ENCODE peak calls at places on chromosomes 16 and 17, in four cellular contexts. One of them, this sample, is unnamed.

GRCh38 chr16:4496305-4496704 is 20.1 kb downstream of the HMOX2 start:
- DNase-seq in stimulated activated naive CD8-positive, alpha-beta T cell treated with anti-CD3 and anti-CD28 coated beads, Interleukin-15, Interleukin-2, amounts not matched to agents 100 U/mL and 50 U/mL, for 24 hours: no peak
- DNase-seq in NCI-H2081: no peak
- DNase-seq in neural progenitor cell: no peak
- DNase-seq in this sample: no peak

GRCh38 chr17:9887521-9887920 is 17.6 kb downstream of the RCVRN start:
- DNase-seq in stimulated activated naive CD8-positive, alpha-beta T cell treated with anti-CD3 and anti-CD28 coated beads, Interleukin-15, Interleukin-2, amounts not matched to agents 100 U/mL and 50 U/mL, for 24 hours: no peak
- DNase-seq in NCI-H2081: no peak
- DNase-seq in neural progenitor cell: no peak
- DNase-seq in this sample: no peak

GRCh38 chr16:81469710-81470481 is 25.3 kb downstream of the CMIP start:
- DNase-seq in stimulated activated naive CD8-positive, alpha-beta T cell treated with anti-CD3 and anti-CD28 coated beads, Interleukin-15, Interleukin-2, amounts not matched to agents 100 U/mL and 50 U/mL, for 24 hours: no peak
- DNase-seq in NCI-H2081: no peak
- DNase-seq in neural progenitor cell: no peak
- DNase-seq in this sample: no peak

GRCh38 chr17:35023538-35023937 is 40.0 kb downstream of the RFFL start:
- DNase-seq in stimulated activated naive CD8-positive, alpha-beta T cell treated with anti-CD3 and anti-CD28 coated beads, Interleukin-15, Interleukin-2, amounts not matched to agents 100 U/mL and 50 U/mL, for 24 hours: no peak
- DNase-seq in NCI-H2081: no peak
- DNase-seq in neural progenitor cell: no peak
- DNase-seq in this sample: no peak

GRCh38 chr16:70694088-70694487 is 8.2 kb upstream of the MTSS2 start:
- DNase-seq in stimulated activated naive CD8-positive, alpha-beta T cell treated with anti-CD3 and anti-CD28 coated beads, Interleukin-15, Interleukin-2, amounts not matched to agents 100 U/mL and 50 U/mL, for 24 hours: no peak
- DNase-seq in NCI-H2081: no peak
- DNase-seq in neural progenitor cell: peak; percentile 69
- DNase-seq in this sample: peak; percentile 96

GRCh38 chr16:9053006-9053601 is 38.3 kb upstream of the HAPSTR1 start:
- DNase-seq in stimulated activated naive CD8-positive, alpha-beta T cell treated with anti-CD3 and anti-CD28 coated beads, Interleukin-15, Interleukin-2, amounts not matched to agents 100 U/mL and 50 U/mL, for 24 hours: peak; percentile 39
- DNase-seq in NCI-H2081: no peak
- DNase-seq in neural progenitor cell: peak; percentile 95
- DNase-seq in this sample: peak; percentile 97

GRCh38 chr16:1760911-1761310 is 10.4 kb downstream of the NME3 start:
- DNase-seq in stimulated activated naive CD8-positive, alpha-beta T cell treated with anti-CD3 and anti-CD28 coated beads, Interleukin-15, Interleukin-2, amounts not matched to agents 100 U/mL and 50 U/mL, for 24 hours: no peak
- DNase-seq in NCI-H2081: no peak
- DNase-seq in neural progenitor cell: no peak
- DNase-seq in this sample: no peak

GRCh38 chr17:50213026-50214015 is 11.9 kb upstream of the COL1A1 start:
- DNase-seq in stimulated activated naive CD8-positive, alpha-beta T cell treated with anti-CD3 and anti-CD28 coated beads, Interleukin-15, Interleukin-2, amounts not matched to agents 100 U/mL and 50 U/mL, for 24 hours: peak; percentile 69
- DNase-seq in NCI-H2081: no peak
- DNase-seq in neural progenitor cell: peak; percentile 71
- DNase-seq in this sample: peak; percentile 68

GRCh38 chr16:8877894-8878522 is 4.1 kb upstream of the LITAFD start:
- DNase-seq in stimulated activated naive CD8-positive, alpha-beta T cell treated with anti-CD3 and anti-CD28 coated beads, Interleukin-15, Interleukin-2, amounts not matched to agents 100 U/mL and 50 U/mL, for 24 hours: no peak
- DNase-seq in NCI-H2081: no peak
- DNase-seq in neural progenitor cell: no peak
- DNase-seq in this sample: no peak

GRCh38 chr16:55912022-55912421 is 36.8 kb upstream of the CES5A start:
- DNase-seq in stimulated activated naive CD8-positive, alpha-beta T cell treated with anti-CD3 and anti-CD28 coated beads, Interleukin-15, Interleukin-2, amounts not matched to agents 100 U/mL and 50 U/mL, for 24 hours: no peak
- DNase-seq in NCI-H2081: no peak
- DNase-seq in neural progenitor cell: no peak
- DNase-seq in this sample: no peak

GRCh38 chr17:81165246-81166032 is at the start of gene PVALEF:
- DNase-seq in stimulated activated naive CD8-positive, alpha-beta T cell treated with anti-CD3 and anti-CD28 coated beads, Interleukin-15, Interleukin-2, amounts not matched to agents 100 U/mL and 50 U/mL, for 24 hours: no peak
- DNase-seq in NCI-H2081: peak; percentile 19
- DNase-seq in neural progenitor cell: peak; percentile 71
- DNase-seq in this sample: peak; percentile 26

GRCh38 chr16:69443809-69444611 is 19.6 kb downstream of the CYB5B start:
- DNase-seq in stimulated activated naive CD8-positive, alpha-beta T cell treated with anti-CD3 and anti-CD28 coated beads, Interleukin-15, Interleukin-2, amounts not matched to agents 100 U/mL and 50 U/mL, for 24 hours: peak; percentile 22
- DNase-seq in NCI-H2081: no peak
- DNase-seq in neural progenitor cell: no peak
- DNase-seq in this sample: no peak

GRCh38 chr16:3656491-3657468 is 2.3 kb downstream of the DNASE1 start:
- DNase-seq in stimulated activated naive CD8-positive, alpha-beta T cell treated with anti-CD3 and anti-CD28 coated beads, Interleukin-15, Interleukin-2, amounts not matched to agents 100 U/mL and 50 U/mL, for 24 hours: peak; percentile 49
- DNase-seq in NCI-H2081: no peak
- DNase-seq in neural progenitor cell: no peak
- DNase-seq in this sample: no peak

GRCh38 chr16:10080031-10080772 is 102.0 kb downstream of the GRIN2A start:
- DNase-seq in stimulated activated naive CD8-positive, alpha-beta T cell treated with anti-CD3 and anti-CD28 coated beads, Interleukin-15, Interleukin-2, amounts not matched to agents 100 U/mL and 50 U/mL, for 24 hours: no peak
- DNase-seq in NCI-H2081: no peak
- DNase-seq in neural progenitor cell: no peak
- DNase-seq in this sample: peak; percentile 49

GRCh38 chr16:69481901-69482341 is 57.5 kb downstream of the CYB5B start:
- DNase-seq in stimulated activated naive CD8-positive, alpha-beta T cell treated with anti-CD3 and anti-CD28 coated beads, Interleukin-15, Interleukin-2, amounts not matched to agents 100 U/mL and 50 U/mL, for 24 hours: no peak
- DNase-seq in NCI-H2081: no peak
- DNase-seq in neural progenitor cell: no peak
- DNase-seq in this sample: peak; percentile 28

GRCh38 chr17:72717676-72718075 is 374.8 kb downstream of the SLC39A11 start:
- DNase-seq in stimulated activated naive CD8-positive, alpha-beta T cell treated with anti-CD3 and anti-CD28 coated beads, Interleukin-15, Interleukin-2, amounts not matched to agents 100 U/mL and 50 U/mL, for 24 hours: no peak
- DNase-seq in NCI-H2081: no peak
- DNase-seq in neural progenitor cell: no peak
- DNase-seq in this sample: no peak

GRCh38 chr16:23296994-23297393 is 5.1 kb upstream of the SCNN1B start:
- DNase-seq in stimulated activated naive CD8-positive, alpha-beta T cell treated with anti-CD3 and anti-CD28 coated beads, Interleukin-15, Interleukin-2, amounts not matched to agents 100 U/mL and 50 U/mL, for 24 hours: peak; percentile 25
- DNase-seq in NCI-H2081: peak; percentile 17
- DNase-seq in neural progenitor cell: peak; percentile 16
- DNase-seq in this sample: peak; percentile 70

GRCh38 chr16:68599586-68599985 is 45.5 kb upstream of the CDH3 start:
- DNase-seq in stimulated activated naive CD8-positive, alpha-beta T cell treated with anti-CD3 and anti-CD28 coated beads, Interleukin-15, Interleukin-2, amounts not matched to agents 100 U/mL and 50 U/mL, for 24 hours: no peak
- DNase-seq in NCI-H2081: no peak
- DNase-seq in neural progenitor cell: no peak
- DNase-seq in this sample: no peak

GRCh38 chr16:20410153-20410723 is 904 bp downstream of the ACSM5 start:
- DNase-seq in stimulated activated naive CD8-positive, alpha-beta T cell treated with anti-CD3 and anti-CD28 coated beads, Interleukin-15, Interleukin-2, amounts not matched to agents 100 U/mL and 50 U/mL, for 24 hours: no peak
- DNase-seq in NCI-H2081: no peak
- DNase-seq in neural progenitor cell: no peak
- DNase-seq in this sample: no peak

GRCh38 chr16:78224342-78224741 is 124.9 kb downstream of the WWOX start:
- DNase-seq in stimulated activated naive CD8-positive, alpha-beta T cell treated with anti-CD3 and anti-CD28 coated beads, Interleukin-15, Interleukin-2, amounts not matched to agents 100 U/mL and 50 U/mL, for 24 hours: no peak
- DNase-seq in NCI-H2081: no peak
- DNase-seq in neural progenitor cell: no peak
- DNase-seq in this sample: no peak